ENCODE peak calls at places on chromosomes 1 and 21, in six cellular contexts. U is H9, A is IMR-90, C is mesendoderm, P is neuronal stem cell, J is H1. Z is an unnamed sample.

GRCh38 chr1:46569909-46570725 is 18.7 kb upstream of the KNCN start:
- DNase-seq in U (no peak), J (no peak), A (peak; percentile 33), C (no peak), P (no peak), Z (no peak)

GRCh38 chr1:39720094-39720999 is 18.3 kb upstream of the PPIE start:
- DNase-seq in C (peak; percentile 52), U (no peak), J (no peak), P (no peak), A (peak; percentile 66), Z (peak; percentile 85)

GRCh38 chr1:6012529-6013318 is 20.5 kb upstream of the NPHP4 start:
- DNase-seq in A (no peak), C (no peak), P (no peak), U (no peak), J (no peak), Z (no peak)

GRCh38 chr1:202807926-202808757 is at the start of gene KDM5B:
- DNase-seq in A (peak; percentile 78), C (peak; percentile 87), J (peak; percentile 88), U (peak; percentile 81), P (peak; percentile 73), Z (peak; percentile 74)

GRCh38 chr21:24118738-24119470 is 1488.4 kb downstream of the MRPL39 start:
- DNase-seq in P (no peak), J (no peak), A (peak; percentile 65), U (no peak), C (peak; percentile 2), Z (no peak)

GRCh38 chr1:91018006-91018405 is 3.8 kb downstream of the ZNF644 start:
- DNase-seq in U (no peak), P (no peak), C (peak; percentile 57), J (no peak), A (no peak), Z (peak; percentile 26)

GRCh38 chr21:41653944-41654625 is 112.8 kb downstream of the RIPK4 start:
- DNase-seq in C (no peak), P (no peak), U (no peak), A (peak; percentile 50), J (no peak), Z (no peak)

GRCh38 chr1:7338439-7338838 is 432.7 kb upstream of the VAMP3 start:
- DNase-seq in A (no peak), J (no peak), P (no peak), U (no peak), C (no peak), Z (no peak)

GRCh38 chr1:223341111-223341510 is 22.9 kb downstream of the SUSD4 start:
- DNase-seq in J (no peak), C (no peak), U (no peak), A (peak; percentile 56), P (no peak), Z (no peak)

GRCh38 chr1:225700889-225701465 is 48.1 kb upstream of the ENAH start:
- DNase-seq in U (no peak), A (peak; percentile 41), P (no peak), C (no peak), J (no peak), Z (peak; percentile 28)

GRCh38 chr1:214213136-214213535 is 67.8 kb upstream of the SMYD2 start:
- DNase-seq in C (no peak), J (no peak), A (peak; percentile 18), U (no peak), P (no peak), Z (no peak)

GRCh38 chr1:1510912-1511532 is 940 bp upstream of the ATAD3A start:
- DNase-seq in A (peak; percentile 2), P (peak; percentile 17), J (no peak), C (peak; percentile 83), U (peak; percentile 77), Z (peak; percentile 35)

GRCh38 chr1:27147842-27148518 is 6.9 kb downstream of the SLC9A1 start:
- DNase-seq in J (no peak), P (no peak), C (no peak), U (no peak), A (no peak), Z (no peak)

GRCh38 chr1:234933031-234933430 is 195.6 kb downstream of the TOMM20 start:
- DNase-seq in C (no peak), U (peak; percentile 25), A (no peak), P (no peak), J (no peak), Z (no peak)

GRCh38 chr1:247562169-247562568 is 13.2 kb downstream of the GCSAML start:
- DNase-seq in P (no peak), A (no peak), C (no peak), J (no peak), U (no peak), Z (no peak)
- H4K8ac ChIP-seq in P (no peak overlapping the region), A (no peak overlapping the region), C (no peak overlapping the region), J (no peak overlapping the region), U (no peak overlapping the region), Z (no peak overlapping the region)

DNA sequence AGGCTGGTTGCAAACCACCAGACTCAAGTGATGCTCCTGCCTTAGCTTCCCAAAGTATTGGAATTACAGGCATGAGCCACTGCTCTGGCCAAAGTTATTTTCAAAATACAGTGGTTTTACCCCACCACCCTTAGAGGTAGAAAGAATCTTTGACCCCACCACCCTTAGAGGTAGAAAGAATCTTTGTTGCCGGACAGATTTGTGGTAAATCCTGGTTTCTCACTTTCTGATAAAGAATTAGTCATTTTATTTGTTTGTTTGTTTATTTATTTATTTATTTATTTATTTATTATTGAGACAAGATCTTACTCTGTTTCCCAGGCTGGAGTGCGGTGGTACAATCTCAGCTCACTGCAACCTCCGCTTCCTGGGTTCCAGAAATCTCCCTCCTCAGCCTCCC is 55.9 kb downstream of the NFIA start:
- DNase-seq in C (no peak), J (no peak), A (no peak), P (no peak), U (no peak), Z (no peak)
- H2BK15ac ChIP-seq in C (no peak overlapping the region), J (no peak overlapping the region), A (no peak overlapping the region), P (no peak overlapping the region), U (no peak overlapping the region), Z (no peak overlapping the region)

GRCh38 chr1:29235955-29236742 is at the start of gene PTPRU:
- DNase-seq in C (peak; percentile 82), P (no peak), A (peak; percentile 58), J (peak; percentile 98), U (peak; percentile 83), Z (peak; percentile 62)
- H3K18ac ChIP-seq in C (peak within 1 kb of the TSS; percentile 33), P (peak within 1 kb of the TSS; percentile 92), A (peak within 1 kb of the TSS; percentile 56), J (peak within 1 kb of the TSS; percentile 100), U (peak within 1 kb of the TSS; percentile 21), Z (peak within 1 kb of the TSS; percentile 70)

GRCh38 chr1:36187800-36188593 is 32.0 kb downstream of the MAP7D1 start:
- DNase-seq in A (peak; percentile 92), C (peak; percentile 97), J (peak; percentile 86), P (peak; percentile 73), U (peak; percentile 92), Z (peak; percentile 93)
- H4K8ac ChIP-seq in A (peak overlapping the region; percentile 94), C (no peak overlapping the region), J (no peak overlapping the region), P (no peak overlapping the region), U (no peak overlapping the region), Z (peak overlapping the region; percentile 14)